ENCODE peak calls at places on chromosomes 12 and 14, in five cellular contexts. Z is AG10803, I is A549, T is tibial artery, V is fibroblast of pulmonary artery. M is an unnamed sample.

GRCh38 chr12:57236224-57236924 is 6.9 kb downstream of the SHMT2 start:
- DNase-seq in Z (no peak), I (no peak), T (no peak), V (no peak), M (no peak)

GRCh38 chr14:50403433-50403832 is 6.8 kb upstream of the CDKL1 start:
- DNase-seq in Z (peak; percentile 14), I (no peak), T (no peak), V (peak; percentile 48), M (no peak)

GRCh38 chr12:2691001-2691339 is 103.8 kb upstream of the FKBP4 start:
- DNase-seq in Z (no peak), I (peak; percentile 14), T (no peak), V (peak; percentile 18), M (no peak)

GRCh38 chr12:11660624-11661023 is 11.2 kb downstream of the ETV6 start:
- DNase-seq in Z (no peak), I (no peak), T (no peak), V (no peak), M (no peak)

GRCh38 chr14:54767450-54767849 is 135.2 kb downstream of the GCH1 start:
- DNase-seq in Z (no peak), I (no peak), T (no peak), V (no peak), M (no peak)

GRCh38 chr14:69658664-69659261 is 47.4 kb downstream of the SUSD6 start:
- DNase-seq in Z (no peak), I (no peak), T (no peak), V (peak; percentile 48), M (no peak)

GRCh38 chr12:111454311-111454710 is 48.6 kb downstream of the SH2B3 start:
- DNase-seq in Z (no peak), I (no peak), T (no peak), V (no peak), M (no peak)

GRCh38 chr14:69579476-69579875 is 4.8 kb upstream of the CCDC177 start:
- DNase-seq in Z (no peak), I (no peak), T (no peak), V (no peak), M (no peak)

GRCh38 chr12:128276542-128276941 is 9.6 kb downstream of the TMEM132C start:
- DNase-seq in Z (no peak), I (no peak), T (no peak), V (no peak), M (no peak)

GRCh38 chr12:48175613-48176416 is 7.6 kb upstream of the CCDC184 start:
- DNase-seq in Z (peak; percentile 48), I (no peak), T (no peak), V (no peak), M (no peak)

GRCh38 chr12:88642675-88643431 is 62.6 kb upstream of the KITLG start:
- DNase-seq in Z (no peak), I (no peak), T (no peak), V (no peak), M (no peak)

GRCh38 chr14:91424813-91425719 is 7.4 kb upstream of the CCDC88C start:
- DNase-seq in Z (no peak), I (no peak), T (no peak), V (no peak), M (no peak)

GRCh38 chr14:82626156-82627055 is 1092.8 kb upstream of the SEL1L start:
- DNase-seq in Z (no peak), I (no peak), T (no peak), V (no peak), M (no peak)

GRCh38 chr12:121968880-121969279 is 50.5 kb downstream of the CFAP251 start:
- DNase-seq in Z (no peak), I (no peak), T (peak; percentile 43), V (no peak), M (no peak)

GRCh38 chr12:123453165-123453564 is 4.8 kb upstream of the SNRNP35 start:
- DNase-seq in Z (no peak), I (no peak), T (no peak), V (no peak), M (no peak)

GRCh38 chr12:125050868-125051267 is 14.4 kb upstream of the AACS start:
- DNase-seq in Z (no peak), I (no peak), T (no peak), V (no peak), M (no peak)

GRCh38 chr12:105640780-105641179 is 310.3 kb downstream of the C12orf75 start:
- DNase-seq in Z (no peak), I (no peak), T (no peak), V (no peak), M (no peak)

GRCh38 chr12:57000393-57000792 is 6.0 kb downstream of the ZBTB39 start:
- DNase-seq in Z (no peak), I (no peak), T (no peak), V (no peak), M (no peak)

GRCh38 chr12:92078167-92079053 is 67.2 kb downstream of the BTG1 start:
- DNase-seq in Z (peak; percentile 100), I (peak; percentile 96), T (peak; percentile 38), V (peak; percentile 98), M (peak; percentile 90)

GRCh38 chr14:65772901-65773574 is 360.5 kb downstream of the FUT8 start:
- DNase-seq in Z (no peak), I (no peak), T (no peak), V (no peak), M (no peak)

GRCh38 chr12:16189849-16190248 is 87.6 kb downstream of the SLC15A5 start:
- DNase-seq in Z (peak; percentile 16), I (peak; percentile 73), T (no peak), V (peak; percentile 75), M (no peak)

GRCh38 chr12:49824886-49825285 is 3.3 kb downstream of the NCKAP5L start:
- DNase-seq in Z (peak; percentile 59), I (no peak), T (peak; percentile 58), V (peak; percentile 65), M (no peak)

GRCh38 chr14:55913324-55914035 is 204.7 kb upstream of the PELI2 start:
- DNase-seq in Z (peak; percentile 25), I (no peak), T (peak; percentile 42), V (peak; percentile 78), M (no peak)

GRCh38 chr14:104792945-104793702 is 2.4 kb downstream of the AKT1 start:
- DNase-seq in Z (no peak), I (no peak), T (no peak), V (no peak), M (no peak)
- TF ChIP-seq CTCF in Z (peak; percentile 5), I (no peak), T (no peak), V (no peak), M (no peak)

GRCh38 chr14:101788016-101788695 is 26.6 kb downstream of the PPP2R5C start:
- DNase-seq in Z (peak; percentile 33), I (no peak), T (no peak), V (no peak), M (no peak)
- TF ChIP-seq CTCF in Z (no peak), I (no peak), T (no peak), V (no peak), M (no peak)

GRCh38 chr14:47044841-47045240 is 393.3 kb upstream of the RPL10L start:
- DNase-seq in Z (no peak), I (no peak), T (no peak), V (no peak), M (no peak)

GRCh38 chr14:47039336-47039735 is 387.8 kb upstream of the RPL10L start:
- DNase-seq in Z (no peak), I (no peak), T (no peak), V (no peak), M (no peak)

DNA sequence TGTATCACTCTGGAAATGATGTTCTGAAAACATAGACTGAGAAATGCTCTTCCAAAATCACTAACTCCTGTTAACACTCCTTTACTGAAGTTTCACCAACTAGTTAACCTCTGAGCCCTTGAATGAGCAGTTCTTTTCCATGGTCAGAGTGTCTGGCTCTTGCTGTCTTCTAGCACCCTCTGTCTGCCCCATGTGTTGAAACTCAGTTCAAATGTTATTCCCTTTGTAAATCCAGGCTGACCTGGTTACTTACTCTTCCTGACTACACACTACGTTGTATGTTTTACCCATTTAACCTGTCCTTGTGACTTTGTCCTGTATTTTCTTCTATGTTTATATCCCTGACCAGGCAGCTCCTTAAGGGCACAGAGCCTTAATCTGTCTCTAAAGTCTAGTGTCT is 388.9 kb upstream of the RPL10L start:
- DNase-seq in Z (no peak), I (peak; percentile 31), T (no peak), V (no peak), M (no peak)
- TF ChIP-seq CTCF in Z (no peak), I (no peak), T (no peak), V (no peak), M (no peak)

DNA sequence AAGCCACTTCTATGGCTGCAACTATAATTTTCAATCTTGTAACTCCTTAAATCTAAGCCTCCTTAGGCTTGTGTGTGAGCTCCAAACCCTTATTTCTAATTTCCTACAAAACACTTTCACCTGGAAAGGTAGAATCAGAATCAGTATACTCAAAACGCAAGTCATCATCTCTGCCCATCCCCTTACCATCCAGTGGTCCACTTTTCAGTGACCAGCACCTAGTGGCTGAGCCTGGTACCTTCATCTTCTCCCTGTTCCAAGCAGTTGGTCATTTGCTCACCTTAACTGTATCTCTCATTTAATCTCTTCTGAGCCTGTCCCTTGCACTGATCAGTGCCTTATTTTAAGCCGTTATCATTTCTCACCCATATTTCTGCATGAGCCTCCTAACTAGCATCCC is 107.9 kb downstream of the PPM1H start:
- DNase-seq in Z (no peak), I (peak; percentile 30), T (no peak), V (no peak), M (no peak)
- TF ChIP-seq CTCF in Z (no peak), I (no peak), T (no peak), V (no peak), M (peak; percentile 11)

M was measured in HFF-Myc.